ENCODE peak calls at places on chromosomes 3 and 15, in ten cellular contexts. G, X, K, H, J, A, E, R, F and B are unnamed samples.

GRCh38 chr3:28577941-28578340 is 229.3 kb upstream of the AZI2 start:
- DNase-seq in K (no peak), R (no peak), H (no peak), A (no peak), F (no peak), X (no peak), G (no peak), E (no peak), J (no peak), B (no peak)

GRCh38 chr3:197183582-197183981 is 114.8 kb downstream of the DLG1 start:
- DNase-seq in G (no peak), H (no peak), E (peak; percentile 7), A (no peak), R (no peak), X (no peak), J (no peak), F (no peak), K (no peak), B (no peak)

GRCh38 chr15:38197553-38197952 is 55.1 kb upstream of the SPRED1 start:
- DNase-seq in H (peak; percentile 12), R (no peak), F (no peak), G (no peak), J (peak; percentile 60), K (no peak), A (no peak), E (no peak), X (no peak), B (no peak)

GRCh38 chr3:123394391-123395022 is 54.4 kb downstream of the ADCY5 start:
- DNase-seq in A (no peak), H (no peak), R (no peak), X (no peak), J (no peak), K (no peak), F (no peak), E (no peak), G (no peak), B (no peak)

GRCh38 chr3:122004123-122004522 is 17.9 kb downstream of the ILDR1 start:
- DNase-seq in F (no peak), X (no peak), J (peak; percentile 40), G (no peak), E (no peak), A (no peak), K (no peak), R (peak; percentile 61), H (peak; percentile 11), B (peak; percentile 37)

GRCh38 chr15:52179278-52180195 is 11.7 kb downstream of the GNB5 start:
- DNase-seq in F (peak; percentile 76), A (peak; percentile 81), R (peak; percentile 78), H (peak; percentile 78), E (peak; percentile 61), X (no peak), K (peak; percentile 85), G (peak; percentile 98), J (peak; percentile 82), B (peak; percentile 91)

GRCh38 chr3:188901671-188902331 is 270.0 kb upstream of the TPRG1 start:
- DNase-seq in E (no peak), H (peak; percentile 24), A (no peak), K (no peak), J (no peak), F (peak; percentile 57), X (no peak), G (no peak), R (no peak), B (no peak)

GRCh38 chr15:49135893-49136292 is 19.5 kb downstream of the COPS2 start:
- DNase-seq in X (peak; percentile 66), R (peak; percentile 71), K (peak; percentile 74), E (no peak), F (peak; percentile 95), H (peak; percentile 92), J (peak; percentile 73), G (no peak), A (peak; percentile 83), B (peak; percentile 68)

GRCh38 chr3:177452487-177452886 is 255.2 kb upstream of the TBL1XR1 start:
- DNase-seq in X (peak; percentile 67), K (peak; percentile 96), J (peak; percentile 87), E (no peak), G (no peak), F (peak; percentile 96), A (peak; percentile 93), H (peak; percentile 98), R (peak; percentile 25), B (peak; percentile 99)

GRCh38 chr3:47443611-47443995 is 32.1 kb downstream of the SCAP start:
- DNase-seq in A (no peak), F (no peak), R (peak; percentile 65), E (no peak), G (peak; percentile 20), J (no peak), K (peak; percentile 77), H (no peak), X (no peak), B (peak; percentile 86)

GRCh38 chr15:77566092-77566491 is 66.6 kb downstream of the LINGO1 start:
- DNase-seq in K (no peak), R (no peak), J (no peak), X (no peak), H (no peak), F (no peak), E (no peak), G (no peak), A (no peak), B (no peak)

GRCh38 chr3:81760215-81760614 is 1.2 kb downstream of the GBE1 start:
- DNase-seq in G (no peak), R (peak; percentile 24), A (no peak), K (no peak), J (no peak), H (no peak), F (no peak), E (no peak), X (no peak), B (no peak)

GRCh38 chr3:186283651-186284445 is 78.2 kb downstream of the DGKG start:
- DNase-seq in A (peak; percentile 71), K (peak; percentile 30), R (peak; percentile 80), F (peak; percentile 76), X (no peak), G (no peak), E (no peak), H (peak; percentile 88), J (peak; percentile 33), B (peak; percentile 64)

GRCh38 chr3:150394606-150395005 is 13.5 kb upstream of the TSC22D2 start:
- DNase-seq in E (no peak), X (no peak), H (no peak), K (no peak), R (no peak), F (no peak), G (no peak), A (no peak), J (no peak), B (no peak)

GRCh38 chr3:140922634-140923033 is 19.0 kb upstream of the SLC25A36 start:
- DNase-seq in J (peak; percentile 28), G (peak; percentile 30), E (no peak), R (peak; percentile 39), K (no peak), H (peak; percentile 49), X (no peak), F (no peak), A (peak; percentile 33), B (peak; percentile 32)

GRCh38 chr3:117548600-117548999 is 839.0 kb downstream of the TUSC7 start:
- DNase-seq in E (no peak), K (no peak), H (no peak), G (no peak), R (no peak), J (no peak), X (no peak), F (no peak), A (no peak), B (no peak)
- H3K4me3 ChIP-seq in E (no peak overlapping the region), K (no peak overlapping the region), H (no peak overlapping the region), G (no peak overlapping the region), R (no peak overlapping the region), J (no peak overlapping the region), X (no peak overlapping the region), F (no peak overlapping the region), A (no peak overlapping the region), B (no peak overlapping the region)

DNA sequence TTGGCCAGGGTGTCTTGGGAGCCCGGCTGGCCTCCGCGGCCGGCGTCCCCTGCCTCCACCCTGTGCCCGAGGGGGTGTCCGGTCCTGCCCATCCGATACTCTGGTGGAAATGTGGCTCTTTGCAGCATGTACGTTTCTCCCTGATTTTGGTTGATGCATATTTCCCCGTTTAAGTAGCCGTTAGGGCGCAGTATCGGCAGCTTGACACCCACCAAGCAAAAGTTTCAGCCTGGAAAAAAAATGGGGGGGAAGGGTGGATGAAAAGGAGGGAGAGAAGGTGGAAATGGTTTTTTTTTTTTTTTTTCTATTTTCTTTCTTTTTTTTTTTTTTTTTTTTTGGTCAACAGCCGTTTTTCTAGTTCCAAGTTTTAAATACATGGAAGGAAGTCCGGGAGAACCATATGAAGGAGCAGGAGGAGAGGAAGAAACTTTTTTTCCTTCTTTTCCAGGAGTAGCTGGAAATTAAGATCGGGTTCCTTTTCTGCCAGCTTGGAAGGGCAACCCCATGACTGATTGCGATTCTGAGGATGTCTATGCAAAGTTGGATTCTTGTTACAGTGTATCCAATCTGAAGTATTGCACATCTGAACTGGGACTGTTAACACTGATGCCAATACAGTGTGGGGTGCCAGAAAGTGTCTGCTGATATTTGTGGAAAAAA is 1.5 kb downstream of the RAP2B start:
- DNase-seq in E (no peak), X (no peak), J (peak; percentile 45), A (no peak), G (no peak), R (peak; percentile 30), H (peak; percentile 55), F (peak; percentile 50), K (peak; percentile 49), B (peak; percentile 39)
- TF ChIP-seq CTCF in E (no peak), X (no peak), J (no peak), A (no peak), G (no peak), R (no peak), H (no peak), F (no peak), K (no peak), B (no peak)

DNA sequence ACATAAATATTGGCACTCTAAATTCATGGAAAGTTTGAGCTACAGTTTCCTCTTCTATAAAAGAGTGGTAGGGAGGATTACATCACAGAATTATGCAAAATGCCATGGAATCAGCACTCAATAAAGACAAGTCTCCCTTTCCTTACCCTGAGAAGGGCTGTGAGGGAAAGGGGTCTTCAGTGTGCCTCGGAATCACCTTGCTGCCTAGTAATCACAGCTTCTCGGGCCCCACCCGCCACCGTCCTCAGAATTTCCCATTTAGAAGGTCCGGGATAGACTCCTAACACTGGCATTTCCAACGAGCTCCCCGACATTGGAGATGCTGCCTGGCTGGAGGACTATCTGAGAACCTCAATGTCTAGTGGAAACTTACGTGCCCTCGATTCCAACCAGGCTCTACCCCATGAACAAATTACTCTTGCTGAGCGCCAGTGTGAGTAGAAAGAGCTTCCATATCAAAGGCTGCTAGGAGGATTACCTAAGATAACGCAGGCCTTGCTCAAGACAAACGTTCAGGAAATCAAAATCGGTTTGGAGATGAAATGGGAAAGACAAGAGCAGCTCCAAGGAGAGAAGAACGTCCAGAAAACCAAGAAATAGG is 92.1 kb upstream of the CHD2 start:
- DNase-seq in R (peak; percentile 31), G (no peak), J (peak; percentile 53), F (no peak), X (no peak), A (peak; percentile 23), H (peak; percentile 25), K (peak; percentile 40), E (no peak), B (peak; percentile 66)
- H3K4me3 ChIP-seq in R (peak overlapping the region; percentile 62), G (peak overlapping the region; percentile 41), J (no peak overlapping the region), F (no peak overlapping the region), X (no peak overlapping the region), A (no peak overlapping the region), H (no peak overlapping the region), K (peak overlapping the region; percentile 7), E (peak overlapping the region; percentile 54), B (peak overlapping the region; percentile 36)

DNA sequence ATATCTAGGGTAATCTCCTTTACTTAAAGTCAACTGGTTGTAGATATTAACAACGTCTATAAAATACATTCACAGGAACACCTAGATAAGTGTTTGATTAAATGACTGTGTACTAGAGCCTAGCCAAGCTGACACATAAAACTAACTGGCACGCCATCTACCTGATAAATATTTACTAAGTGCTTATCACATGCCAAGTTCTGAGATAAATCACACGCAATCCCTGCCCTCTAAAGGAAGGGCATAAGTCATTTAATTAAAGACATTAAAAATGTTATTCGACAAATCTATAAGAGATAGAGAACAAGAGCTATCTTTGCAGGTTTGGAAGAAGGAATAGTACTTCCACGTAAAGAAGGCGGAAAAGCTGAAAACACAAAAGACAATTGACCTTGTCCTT is 11.1 kb upstream of the MB21D2 start:
- DNase-seq in X (no peak), R (peak; percentile 70), E (no peak), H (no peak), A (no peak), F (no peak), G (no peak), J (no peak), K (no peak), B (no peak)
- TF ChIP-seq CTCF in X (no peak), R (no peak), E (no peak), H (no peak), A (no peak), F (no peak), G (peak; percentile 11), J (no peak), K (no peak), B (no peak)